ENCODE peak calls at places on chromosomes 2 and 18, in five cellular contexts. One of them, this sample, is unnamed.

GRCh38 chr18:21702602-21703001 is 2.0 kb downstream of the ABHD3 start:
- DNase-seq in GM23248: no peak
- DNase-seq in caudate nucleus: no peak
- DNase-seq in OCI-LY7: no peak
- DNase-seq in AG04450: no peak
- DNase-seq in this sample: no peak

GRCh38 chr2:201953386-201953785 is 80.3 kb upstream of the FZD7 start:
- DNase-seq in GM23248: no peak
- DNase-seq in caudate nucleus: no peak
- DNase-seq in OCI-LY7: no peak
- DNase-seq in AG04450: no peak
- DNase-seq in this sample: no peak

GRCh38 chr18:13530879-13531387 is 195.4 kb downstream of the FAM210A start:
- DNase-seq in GM23248: peak
- DNase-seq in caudate nucleus: peak
- DNase-seq in OCI-LY7: peak
- DNase-seq in AG04450: no peak
- DNase-seq in this sample: peak

GRCh38 chr2:232315049-232315922 is 63.3 kb upstream of the ALPP start:
- DNase-seq in GM23248: peak
- DNase-seq in caudate nucleus: peak
- DNase-seq in OCI-LY7: no peak
- DNase-seq in AG04450: peak
- DNase-seq in this sample: no peak

GRCh38 chr2:228103379-228103778 is 78.1 kb downstream of the SPHKAP start:
- DNase-seq in GM23248: no peak
- DNase-seq in caudate nucleus: no peak
- DNase-seq in OCI-LY7: no peak
- DNase-seq in AG04450: no peak
- DNase-seq in this sample: no peak

GRCh38 chr2:71558300-71559051 is 105.1 kb downstream of the DYSF start:
- DNase-seq in GM23248: peak
- DNase-seq in caudate nucleus: no peak
- DNase-seq in OCI-LY7: no peak
- DNase-seq in AG04450: no peak
- DNase-seq in this sample: no peak

GRCh38 chr2:5959836-5960820 is 267.9 kb downstream of the SOX11 start:
- DNase-seq in GM23248: no peak
- DNase-seq in caudate nucleus: no peak
- DNase-seq in OCI-LY7: no peak
- DNase-seq in AG04450: no peak
- DNase-seq in this sample: no peak

GRCh38 chr18:6980363-6980762 is 137.2 kb downstream of the LAMA1 start:
- DNase-seq in GM23248: peak
- DNase-seq in caudate nucleus: no peak
- DNase-seq in OCI-LY7: no peak
- DNase-seq in AG04450: no peak
- DNase-seq in this sample: no peak

GRCh38 chr2:113157108-113157896 is 16.5 kb upstream of the PSD4 start:
- DNase-seq in GM23248: peak
- DNase-seq in caudate nucleus: no peak
- DNase-seq in OCI-LY7: no peak
- DNase-seq in AG04450: no peak
- DNase-seq in this sample: peak

GRCh38 chr2:147933931-147934330 is 86.6 kb downstream of the ORC4 start:
- DNase-seq in GM23248: no peak
- DNase-seq in caudate nucleus: no peak
- DNase-seq in OCI-LY7: no peak
- DNase-seq in AG04450: no peak
- DNase-seq in this sample: no peak

GRCh38 chr2:69299772-69300516 is 87.1 kb downstream of the GFPT1 start:
- DNase-seq in GM23248: no peak
- DNase-seq in caudate nucleus: no peak
- DNase-seq in OCI-LY7: no peak
- DNase-seq in AG04450: no peak
- DNase-seq in this sample: no peak

GRCh38 chr2:53944542-53944941 is 26.3 kb downstream of the PSME4 start:
- DNase-seq in GM23248: no peak
- DNase-seq in caudate nucleus: no peak
- DNase-seq in OCI-LY7: no peak
- DNase-seq in AG04450: no peak
- DNase-seq in this sample: no peak

GRCh38 chr2:130300258-130300969 is 42.3 kb upstream of the IMP4 start:
- DNase-seq in GM23248: no peak
- DNase-seq in caudate nucleus: no peak
- DNase-seq in OCI-LY7: no peak
- DNase-seq in AG04450: no peak
- DNase-seq in this sample: no peak

GRCh38 chr2:33660416-33661118 is 61.5 kb upstream of the FAM98A start:
- DNase-seq in GM23248: no peak
- DNase-seq in caudate nucleus: no peak
- DNase-seq in OCI-LY7: no peak
- DNase-seq in AG04450: no peak
- DNase-seq in this sample: no peak

GRCh38 chr2:182320106-182320505 is 106.7 kb downstream of the PDE1A start:
- DNase-seq in GM23248: no peak
- DNase-seq in caudate nucleus: no peak
- DNase-seq in OCI-LY7: no peak
- DNase-seq in AG04450: no peak
- DNase-seq in this sample: no peak

GRCh38 chr2:105321875-105322646 is 7.5 kb downstream of the TGFBRAP1 start:
- DNase-seq in GM23248: peak
- DNase-seq in caudate nucleus: no peak
- DNase-seq in OCI-LY7: no peak
- DNase-seq in AG04450: no peak
- DNase-seq in this sample: no peak

GRCh38 chr2:29281585-29281984 is 166.4 kb downstream of the CLIP4 start:
- DNase-seq in GM23248: peak
- DNase-seq in caudate nucleus: peak
- DNase-seq in OCI-LY7: no peak
- DNase-seq in AG04450: no peak
- DNase-seq in this sample: no peak

GRCh38 chr2:153477096-153477555 is 1.4 kb downstream of the RPRM start:
- DNase-seq in GM23248: peak
- DNase-seq in caudate nucleus: no peak
- DNase-seq in OCI-LY7: no peak
- DNase-seq in AG04450: no peak
- DNase-seq in this sample: no peak

DNA sequence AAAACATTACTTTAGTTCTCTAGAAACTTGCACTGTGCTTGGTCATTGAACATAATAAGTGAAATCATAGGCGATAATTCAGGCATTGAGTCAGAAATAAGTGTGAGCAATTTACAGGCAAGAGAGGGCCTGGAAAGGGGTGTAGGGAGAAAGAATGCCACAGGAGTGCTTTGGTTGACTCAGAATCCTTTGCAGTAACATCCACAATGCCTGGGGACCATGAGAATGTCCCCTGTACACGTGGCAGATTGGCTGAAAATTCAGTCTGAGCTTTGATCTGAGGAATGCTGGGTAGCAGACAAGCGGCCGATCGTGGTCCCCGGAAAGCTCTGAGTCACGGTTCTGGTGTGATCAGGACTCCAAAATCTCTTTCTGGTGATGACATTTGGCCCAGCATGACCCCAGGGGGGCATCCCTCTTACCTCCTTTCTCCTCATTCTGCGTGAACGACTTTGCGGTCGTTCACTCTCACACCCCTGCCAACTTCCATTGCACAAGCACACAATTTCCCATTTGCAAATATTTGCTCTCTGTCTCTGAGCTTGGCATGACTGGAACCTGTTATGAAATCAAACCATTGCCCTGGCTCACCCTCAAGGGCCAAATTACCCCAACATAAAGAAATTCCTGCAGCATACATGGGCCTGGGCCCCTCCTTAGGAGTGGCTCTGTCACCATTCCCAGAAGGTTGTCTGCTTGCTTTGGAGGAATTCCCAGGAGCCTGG is 305.0 kb upstream of the EPAS1 start:
- DNase-seq in GM23248: peak
- DNase-seq in caudate nucleus: no peak
- DNase-seq in OCI-LY7: no peak
- DNase-seq in AG04450: no peak
- DNase-seq in this sample: no peak
- H3K27ac ChIP-seq in GM23248: peak
- H3K27ac ChIP-seq in caudate nucleus: no peak
- H3K27ac ChIP-seq in OCI-LY7: no peak
- H3K27ac ChIP-seq in AG04450: peak
- H3K27ac ChIP-seq in this sample: no peak

GRCh38 chr2:74555610-74556103 is 1.1 kb downstream of the DOK1 start:
- DNase-seq in GM23248: no peak
- DNase-seq in caudate nucleus: no peak
- DNase-seq in OCI-LY7: no peak
- DNase-seq in AG04450: no peak
- DNase-seq in this sample: no peak

GRCh38 chr2:74554821-74555531 is 456 bp downstream of the DOK1 start:
- DNase-seq in GM23248: peak
- DNase-seq in caudate nucleus: no peak
- DNase-seq in OCI-LY7: peak
- DNase-seq in AG04450: no peak
- DNase-seq in this sample: peak

GRCh38 chr2:74556159-74556558 is 1.6 kb downstream of the DOK1 start:
- DNase-seq in GM23248: no peak
- DNase-seq in caudate nucleus: no peak
- DNase-seq in OCI-LY7: no peak
- DNase-seq in AG04450: no peak
- DNase-seq in this sample: no peak

GRCh38 chr2:74558284-74559230 is 4.0 kb downstream of the DOK1 start:
- DNase-seq in GM23248: peak
- DNase-seq in caudate nucleus: no peak
- DNase-seq in OCI-LY7: no peak
- DNase-seq in AG04450: no peak
- DNase-seq in this sample: no peak

DNA sequence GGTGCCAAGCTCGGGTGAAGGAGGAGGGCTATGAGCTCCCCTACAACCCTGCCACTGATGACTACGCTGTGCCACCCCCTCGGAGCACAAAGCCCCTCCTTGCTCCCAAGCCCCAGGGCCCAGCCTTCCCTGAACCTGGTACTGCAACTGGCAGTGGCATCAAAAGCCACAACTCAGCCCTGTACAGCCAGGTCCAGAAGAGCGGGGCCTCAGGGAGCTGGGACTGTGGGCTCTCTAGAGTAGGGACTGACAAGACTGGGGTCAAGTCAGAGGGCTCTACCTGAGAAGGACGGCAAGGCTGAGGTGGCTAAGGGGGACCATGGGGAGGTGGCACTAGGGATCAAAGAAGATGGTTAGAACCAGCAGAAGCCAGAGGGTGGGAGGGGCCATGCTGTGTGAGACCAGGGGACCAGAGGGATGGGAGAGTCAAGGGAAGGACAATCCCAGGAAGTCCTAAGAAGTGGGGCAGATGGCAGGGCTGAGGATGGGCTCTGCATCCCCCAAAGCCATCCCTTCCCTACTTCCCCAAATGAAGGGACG is 2.4 kb downstream of the DOK1 start:
- DNase-seq in GM23248: no peak
- DNase-seq in caudate nucleus: no peak
- DNase-seq in OCI-LY7: no peak
- DNase-seq in AG04450: no peak
- DNase-seq in this sample: no peak
- H3K27ac ChIP-seq in GM23248: no peak
- H3K27ac ChIP-seq in caudate nucleus: no peak
- H3K27ac ChIP-seq in OCI-LY7: no peak
- H3K27ac ChIP-seq in AG04450: no peak
- H3K27ac ChIP-seq in this sample: no peak

DNA sequence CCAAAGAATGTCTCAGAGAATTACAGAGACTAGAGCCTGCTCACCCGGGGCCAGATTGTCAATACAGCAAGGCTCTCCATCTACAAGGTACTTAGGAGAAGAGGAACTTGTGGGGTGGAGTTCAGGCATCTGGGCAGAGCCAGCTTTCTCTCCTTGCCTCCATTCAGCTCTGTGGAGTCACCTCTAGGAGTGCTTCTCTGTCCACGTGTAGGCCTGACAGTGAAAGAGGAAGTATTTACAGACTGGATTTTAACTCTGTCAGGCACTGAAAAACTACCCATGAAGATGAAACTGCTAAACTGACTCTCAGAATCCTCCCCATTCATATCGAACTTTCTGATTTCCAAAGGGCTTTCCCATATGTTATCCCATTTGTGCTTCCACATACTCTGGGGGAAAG is 315.6 kb downstream of the SETBP1 start:
- DNase-seq in GM23248: no peak
- DNase-seq in caudate nucleus: no peak
- DNase-seq in OCI-LY7: no peak
- DNase-seq in AG04450: no peak
- DNase-seq in this sample: no peak
- H3K27ac ChIP-seq in GM23248: no peak
- H3K27ac ChIP-seq in caudate nucleus: no peak
- H3K27ac ChIP-seq in OCI-LY7: no peak
- H3K27ac ChIP-seq in AG04450: no peak
- H3K27ac ChIP-seq in this sample: no peak

GRCh38 chr2:120289221-120289906 is 36.7 kb downstream of the RALB start:
- DNase-seq in GM23248: peak
- DNase-seq in caudate nucleus: no peak
- DNase-seq in OCI-LY7: no peak
- DNase-seq in AG04450: no peak
- DNase-seq in this sample: no peak

GRCh38 chr2:120293991-120294329 is 41.3 kb downstream of the RALB start:
- DNase-seq in GM23248: no peak
- DNase-seq in caudate nucleus: no peak
- DNase-seq in OCI-LY7: peak
- DNase-seq in AG04450: no peak
- DNase-seq in this sample: no peak

GRCh38 chr2:120290737-120291136 is 38.1 kb downstream of the RALB start:
- DNase-seq in GM23248: no peak
- DNase-seq in caudate nucleus: no peak
- DNase-seq in OCI-LY7: no peak
- DNase-seq in AG04450: no peak
- DNase-seq in this sample: peak

GRCh38 chr2:120293123-120293990 is 40.7 kb downstream of the RALB start:
- DNase-seq in GM23248: no peak
- DNase-seq in caudate nucleus: no peak
- DNase-seq in OCI-LY7: no peak
- DNase-seq in AG04450: no peak
- DNase-seq in this sample: no peak

DNA sequence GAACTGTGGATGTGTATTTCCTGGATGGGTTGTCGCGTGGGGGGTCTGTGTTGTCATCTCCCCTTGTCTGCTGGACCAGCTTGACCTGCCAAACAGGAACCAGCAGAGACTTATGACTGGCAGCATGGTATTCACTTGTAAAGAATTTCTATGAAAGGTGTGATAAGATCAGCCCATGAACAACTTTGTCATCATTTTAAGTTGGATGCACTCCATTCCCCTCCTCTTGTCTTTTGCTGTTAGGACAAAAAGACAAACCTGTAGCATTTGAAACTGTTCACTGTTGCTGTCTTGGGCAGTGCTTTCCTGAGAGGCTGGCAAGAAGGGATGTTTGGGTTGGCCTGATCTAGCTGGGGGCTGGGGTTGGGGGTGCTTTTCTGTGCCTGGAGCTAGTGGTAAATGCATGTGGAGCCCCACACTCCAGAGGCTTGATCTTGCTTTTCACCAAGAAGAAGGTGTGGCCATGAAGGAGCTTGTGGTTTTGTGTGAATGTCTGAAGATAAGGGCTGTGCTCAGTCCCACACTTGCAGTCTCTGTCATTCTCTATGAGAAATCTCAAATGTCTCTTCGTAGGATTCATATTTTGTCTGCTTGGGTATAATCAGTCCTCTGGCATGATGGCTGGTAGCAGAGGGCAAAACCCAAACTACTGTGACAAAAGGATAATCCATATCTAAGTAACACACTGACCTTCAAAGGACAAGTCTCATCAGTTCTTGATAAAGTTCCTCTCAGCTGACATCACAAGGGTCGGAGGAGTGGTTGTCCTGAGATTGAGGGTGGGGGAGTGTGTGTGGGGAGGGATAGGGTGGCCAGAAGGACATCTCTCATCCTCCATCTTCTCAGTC is 39.0 kb downstream of the RALB start:
- DNase-seq in GM23248: peak
- DNase-seq in caudate nucleus: no peak
- DNase-seq in OCI-LY7: no peak
- DNase-seq in AG04450: no peak
- DNase-seq in this sample: peak
- H3K27ac ChIP-seq in GM23248: peak
- H3K27ac ChIP-seq in caudate nucleus: no peak
- H3K27ac ChIP-seq in OCI-LY7: no peak
- H3K27ac ChIP-seq in AG04450: no peak
- H3K27ac ChIP-seq in this sample: no peak

This sample was measured in cardiac muscle cell.